ENCODE peak calls at places on chromosomes 11 and 22, in four cellular contexts. T is MM.1S, L is neuronal stem cell, F is GM23248. V is an unnamed sample.

GRCh38 chr11:110376711-110377324 is 52.9 kb upstream of the FDX1 start:
- DNase-seq in T (peak), L (peak), F (peak), V (peak)

GRCh38 chr22:38177926-38178604 is 3.6 kb downstream of the PLA2G6 start:
- DNase-seq in T (no peak), L (peak), F (peak), V (no peak)

GRCh38 chr11:23727821-23728220 is 769.0 kb upstream of the LUZP2 start:
- DNase-seq in T (no peak), L (no peak), F (peak), V (no peak)

GRCh38 chr22:20639343-20639742 is 131.9 kb downstream of the MED15 start:
- DNase-seq in T (no peak), L (no peak), F (no peak), V (no peak)

GRCh38 chr11:26234451-26234850 is 97.5 kb upstream of the ANO3 start:
- DNase-seq in T (no peak), L (no peak), F (peak), V (no peak)

GRCh38 chr11:119964136-119965025 is 173.5 kb downstream of the TRIM29 start:
- DNase-seq in T (no peak), L (peak), F (no peak), V (no peak)

GRCh38 chr11:64237484-64237951 is 3.1 kb downstream of the VEGFB start:
- DNase-seq in T (no peak), L (no peak), F (no peak), V (no peak)

GRCh38 chr22:22944268-22944985 is 56.8 kb downstream of the IGLL5 start:
- DNase-seq in T (no peak), L (no peak), F (no peak), V (no peak)

GRCh38 chr11:118620529-118621070 is 13.2 kb downstream of the PHLDB1 start:
- DNase-seq in T (no peak), L (no peak), F (no peak), V (no peak)

GRCh38 chr22:35456757-35457156 is 56.8 kb downstream of the MCM5 start:
- DNase-seq in T (no peak), L (no peak), F (no peak), V (no peak)

GRCh38 chr11:77207618-77208313 is 79.7 kb downstream of the MYO7A start:
- DNase-seq in T (no peak), L (no peak), F (no peak), V (no peak)

GRCh38 chr11:76391039-76391438 is 9.9 kb downstream of the GVQW3 start:
- DNase-seq in T (no peak), L (no peak), F (no peak), V (no peak)

GRCh38 chr11:119405986-119406385 is 17.0 kb downstream of the THY1 start:
- DNase-seq in T (no peak), L (no peak), F (peak), V (no peak)

GRCh38 chr11:118537409-118537980 is 6.5 kb downstream of the TMEM25 start:
- DNase-seq in T (no peak), L (no peak), F (no peak), V (no peak)

GRCh38 chr22:45975266-45976161 is 1.4 kb downstream of the WNT7B start:
- DNase-seq in T (no peak), L (no peak), F (no peak), V (no peak)

GRCh38 chr11:31808721-31809542 is 2.2 kb downstream of the PAX6 start:
- DNase-seq in T (no peak), L (no peak), F (no peak), V (no peak)
- H3K4me2 ChIP-seq in T (no peak), L (peak), F (no peak), V (peak)

GRCh38 chr11:14577835-14578529 is 57.8 kb upstream of the PSMA1 start:
- DNase-seq in T (peak), L (no peak), F (no peak), V (no peak)
- H3K9ac ChIP-seq in T (peak), L (no peak), F (no peak), V (no peak)

GRCh38 chr11:65781962-65782815 is 1.4 kb upstream of the AP5B1 start:
- DNase-seq in T (no peak), L (no peak), F (no peak), V (no peak)
- H3K4me2 ChIP-seq in T (peak), L (no peak), F (no peak), V (no peak)

DNA sequence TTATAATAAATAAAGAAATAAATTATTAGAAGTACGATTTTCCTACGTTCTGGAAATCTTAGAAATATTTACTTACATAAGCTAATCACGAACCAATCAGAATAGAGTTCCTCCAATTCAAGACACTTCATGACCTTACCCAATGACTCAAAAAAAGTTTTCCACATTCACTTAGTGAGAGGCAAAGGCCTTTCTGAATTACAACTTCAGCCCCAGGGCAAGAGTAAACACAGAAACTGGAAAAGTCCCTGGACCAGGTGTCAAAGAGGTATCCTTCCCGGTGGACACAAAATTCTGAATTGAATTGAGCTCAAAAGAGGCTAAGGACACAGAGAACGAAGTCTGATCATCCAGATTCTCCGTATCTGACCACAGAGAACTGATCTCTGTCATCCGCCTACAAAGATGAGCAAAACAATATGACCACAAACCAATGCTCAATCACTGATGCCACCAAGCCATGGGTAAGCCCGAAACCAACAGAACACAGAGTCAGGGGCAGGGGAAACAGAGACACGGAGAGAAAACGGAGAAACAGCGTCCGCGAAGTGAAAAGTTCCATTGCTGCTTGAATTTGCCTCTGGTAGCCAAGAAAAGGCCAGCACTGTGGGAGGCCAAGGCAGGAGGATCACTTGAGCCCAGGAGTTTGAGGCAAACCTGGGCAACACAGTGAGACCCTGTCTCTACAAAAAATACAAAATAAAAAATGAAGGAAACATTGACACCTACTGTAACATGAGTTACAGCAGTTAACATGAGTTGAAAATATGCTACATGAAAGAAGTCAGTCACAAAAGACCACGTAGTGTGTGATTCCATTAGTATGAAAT is 6.8 kb downstream of the BID start:
- DNase-seq in T (no peak), L (no peak), F (no peak), V (no peak)
- H3K9ac ChIP-seq in T (no peak), L (no peak), F (no peak), V (no peak)

GRCh38 chr11:79236541-79236971 is 204.3 kb downstream of the TENM4 start:
- DNase-seq in T (no peak), L (no peak), F (peak), V (no peak)
- H3K4me2 ChIP-seq in T (no peak), L (no peak), F (no peak), V (no peak)

DNA sequence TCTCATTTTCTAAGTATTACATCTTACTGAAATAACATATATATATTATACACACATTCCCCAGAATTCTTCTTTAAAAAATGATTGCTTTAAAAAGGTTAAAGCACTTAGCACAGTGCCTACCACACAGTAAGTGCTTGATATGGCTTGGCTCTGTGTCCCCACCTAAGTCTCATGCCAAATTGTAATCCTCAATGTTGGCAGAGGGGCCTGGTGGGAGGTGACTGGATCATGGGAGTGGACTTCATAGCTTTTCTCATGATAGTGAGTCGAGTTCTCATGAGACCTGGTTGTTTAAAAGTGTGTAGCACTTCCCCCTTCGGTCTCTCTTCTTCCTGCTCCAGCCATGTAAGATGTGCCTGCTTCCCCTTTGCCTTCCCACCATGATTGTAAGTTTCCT is 6.2 kb downstream of the CRYAB start:
- DNase-seq in T (no peak), L (no peak), F (no peak), V (no peak)
- H3K9ac ChIP-seq in T (no peak), L (no peak), F (no peak), V (no peak)

GRCh38 chr22:17872491-17872890 is 98.2 kb upstream of the BID start:
- DNase-seq in T (no peak), L (no peak), F (no peak), V (peak)
- H3K4me2 ChIP-seq in T (no peak), L (no peak), F (no peak), V (peak)

V was measured in keratinocyte.